ENCODE peak calls at places on chromosomes 12 and 14, in nine cellular contexts. One of them, this sample, is unnamed.

GRCh38 chr14:99073401-99073800 is 198.6 kb downstream of the BCL11B start:
- DNase-seq in aorta: no peak
- DNase-seq in activated naive CD4-positive, alpha-beta T cell: no peak
- DNase-seq in H9: peak
- DNase-seq in NCI-H1105 treated with DMSO at 0.1 percent for 48 hours: no peak
- DNase-seq in activated T-cell treated with anti-CD3 and anti-CD28 coated beads for 24 hours: no peak
- DNase-seq in foreskin fibroblast: no peak
- DNase-seq in frontal cortex: no peak
- DNase-seq in HuH-7.5: no peak
- DNase-seq in this sample: no peak

GRCh38 chr12:1047898-1048660 is 57.1 kb downstream of the ERC1 start:
- DNase-seq in aorta: no peak
- DNase-seq in activated naive CD4-positive, alpha-beta T cell: no peak
- DNase-seq in H9: no peak
- DNase-seq in NCI-H1105 treated with DMSO at 0.1 percent for 48 hours: no peak
- DNase-seq in activated T-cell treated with anti-CD3 and anti-CD28 coated beads for 24 hours: no peak
- DNase-seq in foreskin fibroblast: peak
- DNase-seq in frontal cortex: no peak
- DNase-seq in HuH-7.5: no peak
- DNase-seq in this sample: no peak

GRCh38 chr14:31159682-31160296 is 47.8 kb downstream of the HECTD1 start:
- DNase-seq in aorta: peak
- DNase-seq in activated naive CD4-positive, alpha-beta T cell: no peak
- DNase-seq in H9: no peak
- DNase-seq in NCI-H1105 treated with DMSO at 0.1 percent for 48 hours: no peak
- DNase-seq in activated T-cell treated with anti-CD3 and anti-CD28 coated beads for 24 hours: no peak
- DNase-seq in foreskin fibroblast: peak
- DNase-seq in frontal cortex: no peak
- DNase-seq in HuH-7.5: no peak
- DNase-seq in this sample: no peak

GRCh38 chr12:92506460-92506859 is 196.3 kb upstream of the PLEKHG7 start:
- DNase-seq in aorta: no peak
- DNase-seq in activated naive CD4-positive, alpha-beta T cell: no peak
- DNase-seq in H9: no peak
- DNase-seq in NCI-H1105 treated with DMSO at 0.1 percent for 48 hours: peak
- DNase-seq in activated T-cell treated with anti-CD3 and anti-CD28 coated beads for 24 hours: no peak
- DNase-seq in foreskin fibroblast: no peak
- DNase-seq in frontal cortex: no peak
- DNase-seq in HuH-7.5: no peak
- DNase-seq in this sample: no peak

GRCh38 chr12:10235761-10236631 is 23.3 kb downstream of the GABARAPL1 start:
- DNase-seq in aorta: no peak
- DNase-seq in activated naive CD4-positive, alpha-beta T cell: no peak
- DNase-seq in H9: no peak
- DNase-seq in NCI-H1105 treated with DMSO at 0.1 percent for 48 hours: peak
- DNase-seq in activated T-cell treated with anti-CD3 and anti-CD28 coated beads for 24 hours: no peak
- DNase-seq in foreskin fibroblast: peak
- DNase-seq in frontal cortex: no peak
- DNase-seq in HuH-7.5: peak
- DNase-seq in this sample: no peak

GRCh38 chr12:114726092-114726710 is 42.2 kb upstream of the TBX3 start:
- DNase-seq in aorta: no peak
- DNase-seq in activated naive CD4-positive, alpha-beta T cell: no peak
- DNase-seq in H9: no peak
- DNase-seq in NCI-H1105 treated with DMSO at 0.1 percent for 48 hours: no peak
- DNase-seq in activated T-cell treated with anti-CD3 and anti-CD28 coated beads for 24 hours: no peak
- DNase-seq in foreskin fibroblast: no peak
- DNase-seq in frontal cortex: no peak
- DNase-seq in HuH-7.5: no peak
- DNase-seq in this sample: no peak

GRCh38 chr14:35766700-35767082 is 42.4 kb downstream of the RALGAPA1 start:
- DNase-seq in aorta: no peak
- DNase-seq in activated naive CD4-positive, alpha-beta T cell: no peak
- DNase-seq in H9: no peak
- DNase-seq in NCI-H1105 treated with DMSO at 0.1 percent for 48 hours: no peak
- DNase-seq in activated T-cell treated with anti-CD3 and anti-CD28 coated beads for 24 hours: no peak
- DNase-seq in foreskin fibroblast: peak
- DNase-seq in frontal cortex: no peak
- DNase-seq in HuH-7.5: no peak
- DNase-seq in this sample: no peak

GRCh38 chr12:103841690-103842584 is 903 bp upstream of the NT5DC3 start:
- DNase-seq in aorta: peak
- DNase-seq in activated naive CD4-positive, alpha-beta T cell: peak
- DNase-seq in H9: peak
- DNase-seq in NCI-H1105 treated with DMSO at 0.1 percent for 48 hours: peak
- DNase-seq in activated T-cell treated with anti-CD3 and anti-CD28 coated beads for 24 hours: peak
- DNase-seq in foreskin fibroblast: peak
- DNase-seq in frontal cortex: peak
- DNase-seq in HuH-7.5: peak
- DNase-seq in this sample: no peak

GRCh38 chr12:29131539-29131938 is 17.5 kb upstream of the FAR2 start:
- DNase-seq in aorta: peak
- DNase-seq in activated naive CD4-positive, alpha-beta T cell: no peak
- DNase-seq in H9: no peak
- DNase-seq in NCI-H1105 treated with DMSO at 0.1 percent for 48 hours: no peak
- DNase-seq in activated T-cell treated with anti-CD3 and anti-CD28 coated beads for 24 hours: no peak
- DNase-seq in foreskin fibroblast: peak
- DNase-seq in frontal cortex: no peak
- DNase-seq in HuH-7.5: no peak
- DNase-seq in this sample: no peak

GRCh38 chr12:81077686-81078441 is at the start of gene ACSS3:
- DNase-seq in aorta: peak
- DNase-seq in activated naive CD4-positive, alpha-beta T cell: no peak
- DNase-seq in H9: peak
- DNase-seq in NCI-H1105 treated with DMSO at 0.1 percent for 48 hours: peak
- DNase-seq in activated T-cell treated with anti-CD3 and anti-CD28 coated beads for 24 hours: no peak
- DNase-seq in foreskin fibroblast: peak
- DNase-seq in frontal cortex: no peak
- DNase-seq in HuH-7.5: peak
- DNase-seq in this sample: no peak

GRCh38 chr12:25977047-25977446 is 18.6 kb downstream of the RASSF8 start:
- DNase-seq in aorta: no peak
- DNase-seq in activated naive CD4-positive, alpha-beta T cell: no peak
- DNase-seq in H9: no peak
- DNase-seq in NCI-H1105 treated with DMSO at 0.1 percent for 48 hours: peak
- DNase-seq in activated T-cell treated with anti-CD3 and anti-CD28 coated beads for 24 hours: no peak
- DNase-seq in foreskin fibroblast: peak
- DNase-seq in frontal cortex: no peak
- DNase-seq in HuH-7.5: no peak
- DNase-seq in this sample: no peak

GRCh38 chr12:110565919-110566871 is 16.9 kb downstream of the PPTC7 start:
- DNase-seq in aorta: no peak
- DNase-seq in activated naive CD4-positive, alpha-beta T cell: no peak
- DNase-seq in H9: no peak
- DNase-seq in NCI-H1105 treated with DMSO at 0.1 percent for 48 hours: peak
- DNase-seq in activated T-cell treated with anti-CD3 and anti-CD28 coated beads for 24 hours: no peak
- DNase-seq in foreskin fibroblast: no peak
- DNase-seq in frontal cortex: no peak
- DNase-seq in HuH-7.5: no peak
- DNase-seq in this sample: no peak

GRCh38 chr12:56255671-56256070 is 2.5 kb downstream of the ANKRD52 start:
- DNase-seq in aorta: no peak
- DNase-seq in activated naive CD4-positive, alpha-beta T cell: no peak
- DNase-seq in H9: no peak
- DNase-seq in NCI-H1105 treated with DMSO at 0.1 percent for 48 hours: no peak
- DNase-seq in activated T-cell treated with anti-CD3 and anti-CD28 coated beads for 24 hours: no peak
- DNase-seq in foreskin fibroblast: no peak
- DNase-seq in frontal cortex: no peak
- DNase-seq in HuH-7.5: no peak
- DNase-seq in this sample: no peak

GRCh38 chr12:53623986-53624385 is 2.2 kb downstream of the ATF7 start:
- DNase-seq in aorta: no peak
- DNase-seq in activated naive CD4-positive, alpha-beta T cell: no peak
- DNase-seq in H9: no peak
- DNase-seq in NCI-H1105 treated with DMSO at 0.1 percent for 48 hours: no peak
- DNase-seq in activated T-cell treated with anti-CD3 and anti-CD28 coated beads for 24 hours: no peak
- DNase-seq in foreskin fibroblast: peak
- DNase-seq in frontal cortex: no peak
- DNase-seq in HuH-7.5: no peak
- DNase-seq in this sample: no peak

GRCh38 chr12:77940011-77940423 is 109.3 kb downstream of the NAV3 start:
- DNase-seq in aorta: no peak
- DNase-seq in activated naive CD4-positive, alpha-beta T cell: no peak
- DNase-seq in H9: peak
- DNase-seq in NCI-H1105 treated with DMSO at 0.1 percent for 48 hours: no peak
- DNase-seq in activated T-cell treated with anti-CD3 and anti-CD28 coated beads for 24 hours: no peak
- DNase-seq in foreskin fibroblast: peak
- DNase-seq in frontal cortex: no peak
- DNase-seq in HuH-7.5: no peak
- DNase-seq in this sample: peak

GRCh38 chr12:124842073-124842749 is 21.5 kb downstream of the SCARB1 start:
- DNase-seq in aorta: no peak
- DNase-seq in activated naive CD4-positive, alpha-beta T cell: no peak
- DNase-seq in H9: no peak
- DNase-seq in NCI-H1105 treated with DMSO at 0.1 percent for 48 hours: no peak
- DNase-seq in activated T-cell treated with anti-CD3 and anti-CD28 coated beads for 24 hours: no peak
- DNase-seq in foreskin fibroblast: no peak
- DNase-seq in frontal cortex: no peak
- DNase-seq in HuH-7.5: no peak
- DNase-seq in this sample: no peak

GRCh38 chr12:52232916-52233461 is at the start of gene KRT7:
- DNase-seq in aorta: no peak
- DNase-seq in activated naive CD4-positive, alpha-beta T cell: no peak
- DNase-seq in H9: peak
- DNase-seq in NCI-H1105 treated with DMSO at 0.1 percent for 48 hours: no peak
- DNase-seq in activated T-cell treated with anti-CD3 and anti-CD28 coated beads for 24 hours: no peak
- DNase-seq in foreskin fibroblast: no peak
- DNase-seq in frontal cortex: no peak
- DNase-seq in HuH-7.5: no peak
- DNase-seq in this sample: no peak

GRCh38 chr12:96766232-96766631 is 140.8 kb upstream of the NEDD1 start:
- DNase-seq in aorta: no peak
- DNase-seq in activated naive CD4-positive, alpha-beta T cell: no peak
- DNase-seq in H9: peak
- DNase-seq in NCI-H1105 treated with DMSO at 0.1 percent for 48 hours: no peak
- DNase-seq in activated T-cell treated with anti-CD3 and anti-CD28 coated beads for 24 hours: no peak
- DNase-seq in foreskin fibroblast: no peak
- DNase-seq in frontal cortex: no peak
- DNase-seq in HuH-7.5: no peak
- DNase-seq in this sample: no peak

GRCh38 chr12:94109154-94109553 is 39.2 kb upstream of the PLXNC1 start:
- DNase-seq in aorta: no peak
- DNase-seq in activated naive CD4-positive, alpha-beta T cell: no peak
- DNase-seq in H9: no peak
- DNase-seq in NCI-H1105 treated with DMSO at 0.1 percent for 48 hours: no peak
- DNase-seq in activated T-cell treated with anti-CD3 and anti-CD28 coated beads for 24 hours: peak
- DNase-seq in foreskin fibroblast: peak
- DNase-seq in frontal cortex: no peak
- DNase-seq in HuH-7.5: no peak
- DNase-seq in this sample: peak

GRCh38 chr12:63808631-63809030 is 28.9 kb downstream of the RXYLT1 start:
- DNase-seq in aorta: no peak
- DNase-seq in activated naive CD4-positive, alpha-beta T cell: no peak
- DNase-seq in H9: no peak
- DNase-seq in NCI-H1105 treated with DMSO at 0.1 percent for 48 hours: no peak
- DNase-seq in activated T-cell treated with anti-CD3 and anti-CD28 coated beads for 24 hours: no peak
- DNase-seq in foreskin fibroblast: peak
- DNase-seq in frontal cortex: no peak
- DNase-seq in HuH-7.5: no peak
- DNase-seq in this sample: no peak

GRCh38 chr12:26188132-26188531 is 7.2 kb upstream of the SSPN start:
- DNase-seq in aorta: no peak
- DNase-seq in activated naive CD4-positive, alpha-beta T cell: no peak
- DNase-seq in H9: no peak
- DNase-seq in NCI-H1105 treated with DMSO at 0.1 percent for 48 hours: no peak
- DNase-seq in activated T-cell treated with anti-CD3 and anti-CD28 coated beads for 24 hours: no peak
- DNase-seq in foreskin fibroblast: peak
- DNase-seq in frontal cortex: no peak
- DNase-seq in HuH-7.5: no peak
- DNase-seq in this sample: peak

GRCh38 chr14:53003776-53004175 is 52.9 kb upstream of the FERMT2 start:
- DNase-seq in aorta: no peak
- DNase-seq in activated naive CD4-positive, alpha-beta T cell: no peak
- DNase-seq in H9: no peak
- DNase-seq in NCI-H1105 treated with DMSO at 0.1 percent for 48 hours: no peak
- DNase-seq in activated T-cell treated with anti-CD3 and anti-CD28 coated beads for 24 hours: no peak
- DNase-seq in foreskin fibroblast: no peak
- DNase-seq in frontal cortex: no peak
- DNase-seq in HuH-7.5: no peak
- DNase-seq in this sample: no peak

GRCh38 chr12:11553871-11554533 is 95.5 kb upstream of the ETV6 start:
- DNase-seq in aorta: no peak
- DNase-seq in activated naive CD4-positive, alpha-beta T cell: no peak
- DNase-seq in H9: peak
- DNase-seq in NCI-H1105 treated with DMSO at 0.1 percent for 48 hours: peak
- DNase-seq in activated T-cell treated with anti-CD3 and anti-CD28 coated beads for 24 hours: no peak
- DNase-seq in foreskin fibroblast: peak
- DNase-seq in frontal cortex: no peak
- DNase-seq in HuH-7.5: peak
- DNase-seq in this sample: peak

GRCh38 chr12:269216-269615 is 6.6 kb upstream of the SLC6A13 start:
- DNase-seq in aorta: no peak
- DNase-seq in activated naive CD4-positive, alpha-beta T cell: no peak
- DNase-seq in H9: no peak
- DNase-seq in NCI-H1105 treated with DMSO at 0.1 percent for 48 hours: no peak
- DNase-seq in activated T-cell treated with anti-CD3 and anti-CD28 coated beads for 24 hours: no peak
- DNase-seq in foreskin fibroblast: peak
- DNase-seq in frontal cortex: no peak
- DNase-seq in HuH-7.5: no peak
- DNase-seq in this sample: no peak

GRCh38 chr12:116194935-116195431 is 82.5 kb downstream of the MED13L start:
- DNase-seq in aorta: no peak
- DNase-seq in activated naive CD4-positive, alpha-beta T cell: no peak
- DNase-seq in H9: no peak
- DNase-seq in NCI-H1105 treated with DMSO at 0.1 percent for 48 hours: no peak
- DNase-seq in activated T-cell treated with anti-CD3 and anti-CD28 coated beads for 24 hours: peak
- DNase-seq in foreskin fibroblast: no peak
- DNase-seq in frontal cortex: no peak
- DNase-seq in HuH-7.5: no peak
- DNase-seq in this sample: no peak

GRCh38 chr12:94260717-94261116 is 112.3 kb downstream of the PLXNC1 start:
- DNase-seq in aorta: no peak
- DNase-seq in activated naive CD4-positive, alpha-beta T cell: no peak
- DNase-seq in H9: no peak
- DNase-seq in NCI-H1105 treated with DMSO at 0.1 percent for 48 hours: no peak
- DNase-seq in activated T-cell treated with anti-CD3 and anti-CD28 coated beads for 24 hours: no peak
- DNase-seq in foreskin fibroblast: no peak
- DNase-seq in frontal cortex: no peak
- DNase-seq in HuH-7.5: no peak
- DNase-seq in this sample: no peak

This sample was measured in AG04450.